ENCODE peak calls at places on chromosomes 11 and 22, in nine cellular contexts. I is tibial nerve, Y is stomach, F is Peyer's patch, N is body of pancreas, L is right lobe of liver, R is prostate gland, M is heart left ventricle, V is adrenal gland. Z is an unnamed sample.

GRCh38 chr11:91997178-91997577 is 227.4 kb upstream of the FAT3 start:
- DNase-seq in V (no peak), N (no peak), M (no peak), I (no peak), R (no peak), L (no peak), F (no peak), Y (no peak), Z (no peak)

GRCh38 chr11:61413496-61413895 is 16.3 kb downstream of the CPSF7 start:
- DNase-seq in V (no peak), R (no peak), Y (no peak), I (no peak), N (no peak), F (no peak), M (no peak), L (no peak), Z (no peak)

GRCh38 chr11:1310772-1311468 is 1.5 kb upstream of the TOLLIP start:
- DNase-seq in V (no peak), Y (no peak), R (no peak), M (no peak), F (peak; percentile 80), N (no peak), I (no peak), L (peak; percentile 47), Z (peak; percentile 89)

GRCh38 chr11:7495997-7496545 is 10.8 kb downstream of the OLFML1 start:
- DNase-seq in V (peak; percentile 35), L (no peak), R (no peak), Y (no peak), N (no peak), M (no peak), F (peak; percentile 75), I (no peak), Z (no peak)

GRCh38 chr11:2509481-2510001 is 64.7 kb downstream of the KCNQ1 start:
- DNase-seq in M (peak; percentile 89), I (peak; percentile 8), R (no peak), V (peak; percentile 68), F (no peak), L (peak; percentile 36), N (no peak), Y (peak; percentile 22), Z (peak; percentile 57)

GRCh38 chr11:114317738-114318137 is 21.5 kb downstream of the NNMT start:
- DNase-seq in L (no peak), N (no peak), Y (no peak), I (no peak), V (no peak), R (no peak), F (no peak), M (no peak), Z (no peak)

GRCh38 chr22:37334859-37335818 is 52.8 kb downstream of the CYTH4 start:
- DNase-seq in R (no peak), V (no peak), Y (no peak), N (no peak), F (no peak), I (no peak), L (no peak), M (no peak), Z (no peak)

GRCh38 chr22:20027966-20028854 is 7.3 kb downstream of the TANGO2 start:
- DNase-seq in R (no peak), Y (no peak), M (no peak), V (no peak), I (no peak), F (no peak), L (no peak), N (no peak), Z (peak; percentile 7)

GRCh38 chr11:6390718-6391547 is 659 bp downstream of the SMPD1 start:
- DNase-seq in Y (no peak), N (no peak), I (no peak), L (no peak), M (no peak), V (no peak), R (no peak), F (no peak), Z (peak; percentile 75)

GRCh38 chr11:6388747-6389146 is 1.5 kb upstream of the SMPD1 start:
- DNase-seq in L (no peak), M (no peak), R (no peak), N (no peak), F (no peak), Y (no peak), V (no peak), I (no peak), Z (no peak)

GRCh38 chr11:6387811-6388599 is 2.3 kb upstream of the SMPD1 start:
- DNase-seq in L (peak; percentile 67), Y (no peak), F (no peak), N (no peak), V (no peak), I (no peak), M (no peak), R (no peak), Z (no peak)

GRCh38 chr11:6391548-6392134 is 1.4 kb downstream of the SMPD1 start:
- DNase-seq in M (no peak), F (no peak), N (no peak), L (no peak), Y (no peak), V (no peak), R (no peak), I (no peak), Z (peak; percentile 80)

GRCh38 chr11:6389921-6390717 is at the start of gene SMPD1:
- DNase-seq in I (peak; percentile 85), R (peak; percentile 93), V (peak; percentile 94), F (peak; percentile 98), M (peak; percentile 96), Y (peak; percentile 94), L (peak; percentile 96), N (peak; percentile 94), Z (peak; percentile 99)
- TF ChIP-seq POLR2A in I (peak; percentile 9), R (peak; percentile 83), V (peak; percentile 92), F (peak; percentile 72), M (peak; percentile 92), Y (no peak), L (peak; percentile 86), N (peak; percentile 54), Z (peak; percentile 39)

GRCh38 chr11:71467164-71467563 is 14.2 kb downstream of the NADSYN1 start:
- DNase-seq in V (no peak), Y (no peak), F (no peak), L (no peak), M (no peak), I (no peak), R (no peak), N (no peak), Z (peak; percentile 9)

GRCh38 chr11:71463331-71464211 is 10.6 kb downstream of the NADSYN1 start:
- DNase-seq in N (no peak), M (no peak), R (no peak), Y (no peak), V (no peak), L (no peak), I (no peak), F (no peak), Z (peak; percentile 66)

GRCh38 chr11:71466358-71466757 is 13.4 kb downstream of the NADSYN1 start:
- DNase-seq in V (peak; percentile 70), N (no peak), Y (no peak), F (no peak), I (no peak), L (no peak), M (no peak), R (no peak), Z (peak; percentile 33)

GRCh38 chr11:71462726-71463125 is 9.7 kb downstream of the NADSYN1 start:
- DNase-seq in F (no peak), V (no peak), Y (no peak), N (no peak), M (no peak), L (no peak), R (no peak), I (no peak), Z (peak; percentile 36)

GRCh38 chr11:71465054-71465453 is 12.1 kb downstream of the NADSYN1 start:
- DNase-seq in L (no peak), M (no peak), N (no peak), V (no peak), Y (no peak), R (no peak), I (no peak), F (no peak), Z (peak; percentile 18)
- H3K36me3 ChIP-seq in L (peaks cover 37% of the 10 kb centered on the region), M (peaks cover 66% of the 10 kb centered on the region), N (peaks cover 8% of the 10 kb centered on the region), V (no peaks in the 10 kb centered on the region), Y (peaks cover 23% of the 10 kb centered on the region), R (peaks cover 1% of the 10 kb centered on the region), I (peaks cover 82% of the 10 kb centered on the region), F (no peaks in the 10 kb centered on the region), Z (peaks cover 68% of the 10 kb centered on the region)

GRCh38 chr11:11843233-11843632 is 1.5 kb downstream of the USP47 start:
- DNase-seq in Y (no peak), N (no peak), I (no peak), F (no peak), L (no peak), R (peak; percentile 15), V (no peak), M (no peak), Z (no peak)

GRCh38 chr11:11843642-11844041 is 1.9 kb downstream of the USP47 start:
- DNase-seq in R (no peak), M (no peak), N (no peak), V (no peak), Y (no peak), F (no peak), I (no peak), L (no peak), Z (no peak)

GRCh38 chr11:11841121-11841604 is 609 bp upstream of the USP47 start:
- DNase-seq in M (peak; percentile 58), V (no peak), L (peak; percentile 65), F (peak; percentile 66), N (peak; percentile 42), I (no peak), Y (peak; percentile 33), R (peak; percentile 40), Z (no peak)

GRCh38 chr11:11841605-11842425 is at the start of gene USP47:
- DNase-seq in N (peak; percentile 92), F (peak; percentile 96), I (peak; percentile 90), Y (peak; percentile 92), R (peak; percentile 87), M (peak; percentile 94), V (peak; percentile 94), L (peak; percentile 92), Z (peak; percentile 98)

DNA sequence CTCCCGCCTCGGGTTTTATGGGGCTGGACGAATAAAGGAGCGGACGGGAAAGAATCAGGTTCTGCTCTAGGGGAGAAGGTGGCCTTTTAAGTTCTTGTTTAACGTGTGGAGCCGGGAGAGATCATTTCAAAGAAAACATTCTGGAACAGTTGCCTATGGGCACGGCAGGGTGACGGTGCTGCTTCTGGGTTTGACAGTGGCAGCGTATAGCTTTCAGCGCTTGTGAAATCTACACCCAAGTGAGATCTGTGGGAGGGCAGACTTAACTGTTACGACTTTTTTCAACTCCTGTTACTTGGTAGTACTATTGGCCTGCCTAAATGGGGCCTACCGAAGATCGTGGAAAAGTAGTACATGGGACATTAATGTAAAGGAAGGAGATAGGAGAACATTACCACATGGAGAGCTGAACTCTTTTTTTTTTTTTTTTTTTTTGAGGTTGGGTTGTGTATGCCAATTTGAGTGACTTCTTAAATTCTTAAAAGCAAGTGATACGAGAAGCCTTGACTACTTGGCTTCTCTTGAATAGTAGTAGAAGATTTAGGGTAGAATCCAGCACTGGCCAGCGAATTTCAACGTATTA is 745 bp downstream of the USP47 start:
- DNase-seq in M (peak; percentile 62), V (peak; percentile 63), I (no peak), R (peak; percentile 62), L (peak; percentile 70), Y (peak; percentile 62), F (peak; percentile 78), N (peak; percentile 58), Z (no peak)
- TF ChIP-seq POLR2A in M (no peak), V (peak; percentile 42), I (peak; percentile 29), R (peak; percentile 43), L (peak; percentile 45), Y (peak; percentile 11), F (no peak), N (no peak), Z (no peak)

GRCh38 chr22:23803001-23803819 is 16.4 kb downstream of the SMARCB1 start:
- DNase-seq in Y (no peak), I (no peak), R (no peak), M (no peak), L (peak; percentile 82), V (no peak), N (no peak), F (peak; percentile 65), Z (no peak)

GRCh38 chr22:23801886-23802377 is 15.2 kb downstream of the SMARCB1 start:
- DNase-seq in L (no peak), F (no peak), V (no peak), M (no peak), Y (no peak), N (no peak), R (no peak), I (no peak), Z (no peak)

GRCh38 chr22:23804781-23805291 is 18.1 kb downstream of the SMARCB1 start:
- DNase-seq in N (no peak), I (no peak), F (no peak), Y (no peak), M (no peak), V (no peak), R (no peak), L (peak; percentile 77), Z (peak; percentile 68)

GRCh38 chr22:23800297-23801237 is 13.8 kb downstream of the SMARCB1 start:
- DNase-seq in Y (no peak), V (no peak), I (no peak), M (no peak), N (no peak), L (no peak), R (no peak), F (peak; percentile 81), Z (peak; percentile 86)

DNA sequence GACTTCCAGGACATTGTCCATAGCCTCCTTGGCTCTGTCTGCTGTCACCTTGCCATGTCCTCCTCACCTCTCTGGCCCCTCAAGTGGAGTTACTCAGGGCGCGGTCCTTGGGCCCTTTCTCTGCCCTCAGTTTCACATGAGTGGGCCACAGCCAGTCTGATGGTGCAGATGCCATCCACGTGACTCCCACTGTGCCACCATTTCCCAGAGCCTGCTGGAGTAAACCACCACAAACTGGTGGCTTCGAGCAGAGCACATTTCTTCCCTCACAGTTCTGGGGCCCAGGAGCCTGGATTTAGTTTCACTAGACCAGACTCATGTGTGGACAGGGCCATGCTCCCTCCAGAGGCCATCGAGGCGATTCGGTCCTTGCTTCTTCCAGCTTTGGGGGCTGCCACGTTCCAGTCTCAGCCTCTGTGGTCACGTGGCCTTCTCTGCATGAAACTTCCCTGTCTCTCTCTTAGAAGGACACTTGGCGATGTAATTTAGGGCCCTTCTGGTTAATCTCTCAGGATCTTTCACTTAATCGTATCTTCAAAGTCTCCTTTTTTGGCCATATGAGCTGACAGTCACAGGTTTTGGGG is 14.6 kb downstream of the SMARCB1 start:
- DNase-seq in F (no peak), Y (no peak), N (no peak), V (no peak), I (no peak), L (no peak), M (no peak), R (no peak), Z (no peak)
- H3K36me3 ChIP-seq in F (no peaks in the 10 kb centered on the region), Y (peaks cover 72% of the 10 kb centered on the region), N (peaks cover 29% of the 10 kb centered on the region), V (no peaks in the 10 kb centered on the region), I (peaks cover 95% of the 10 kb centered on the region), L (peaks cover 41% of the 10 kb centered on the region), M (peaks cover 94% of the 10 kb centered on the region), R (peaks cover 27% of the 10 kb centered on the region), Z (no peaks in the 10 kb centered on the region)

Z was measured in spleen.